ENCODE peak calls at places on chromosomes 11 and 22, in seven cellular contexts. One of them, this sample, is unnamed.

GRCh38 chr11:74384641-74385040 is 13.6 kb downstream of the PGM2L1 start:
- DNase-seq in GM13977: no peak
- DNase-seq in fibroblast of gingiva: no peak
- DNase-seq in HEK293T: no peak
- DNase-seq in NCI-H524: no peak
- DNase-seq in RCC 7860: no peak
- DNase-seq in stimulated activated CD8-positive, alpha-beta memory T cell treated with anti-CD3 and anti-CD28 coated beads, Interleukin-15, amount 100 ng/mL, for 4 hours: no peak
- DNase-seq in this sample: no peak

GRCh38 chr11:67024410-67024809 is 1.5 kb downstream of the SYT12 start:
- DNase-seq in GM13977: no peak
- DNase-seq in fibroblast of gingiva: no peak
- DNase-seq in HEK293T: no peak
- DNase-seq in NCI-H524: no peak
- DNase-seq in RCC 7860: peak; percentile 65
- DNase-seq in stimulated activated CD8-positive, alpha-beta memory T cell treated with anti-CD3 and anti-CD28 coated beads, Interleukin-15, amount 100 ng/mL, for 4 hours: peak; percentile 20
- DNase-seq in this sample: no peak

GRCh38 chr11:1052133-1053011 is 15.9 kb upstream of the MUC6 start:
- DNase-seq in GM13977: no peak
- DNase-seq in fibroblast of gingiva: no peak
- DNase-seq in HEK293T: no peak
- DNase-seq in NCI-H524: no peak
- DNase-seq in RCC 7860: no peak
- DNase-seq in stimulated activated CD8-positive, alpha-beta memory T cell treated with anti-CD3 and anti-CD28 coated beads, Interleukin-15, amount 100 ng/mL, for 4 hours: no peak
- DNase-seq in this sample: no peak

GRCh38 chr11:70415642-70416395 is 17.5 kb downstream of the CTTN start:
- DNase-seq in GM13977: no peak
- DNase-seq in fibroblast of gingiva: no peak
- DNase-seq in HEK293T: no peak
- DNase-seq in NCI-H524: no peak
- DNase-seq in RCC 7860: no peak
- DNase-seq in stimulated activated CD8-positive, alpha-beta memory T cell treated with anti-CD3 and anti-CD28 coated beads, Interleukin-15, amount 100 ng/mL, for 4 hours: no peak
- DNase-seq in this sample: peak; percentile 12

GRCh38 chr22:45475063-45475747 is 27.5 kb upstream of the FBLN1 start:
- DNase-seq in GM13977: no peak
- DNase-seq in fibroblast of gingiva: peak; percentile 95
- DNase-seq in HEK293T: no peak
- DNase-seq in NCI-H524: no peak
- DNase-seq in RCC 7860: no peak
- DNase-seq in stimulated activated CD8-positive, alpha-beta memory T cell treated with anti-CD3 and anti-CD28 coated beads, Interleukin-15, amount 100 ng/mL, for 4 hours: no peak
- DNase-seq in this sample: peak; percentile 73

GRCh38 chr11:117384045-117384444 is 56.4 kb downstream of the CEP164 start:
- DNase-seq in GM13977: no peak
- DNase-seq in fibroblast of gingiva: peak; percentile 58
- DNase-seq in HEK293T: no peak
- DNase-seq in NCI-H524: no peak
- DNase-seq in RCC 7860: peak; percentile 78
- DNase-seq in stimulated activated CD8-positive, alpha-beta memory T cell treated with anti-CD3 and anti-CD28 coated beads, Interleukin-15, amount 100 ng/mL, for 4 hours: no peak
- DNase-seq in this sample: peak; percentile 93

GRCh38 chr11:114064216-114064615 is 4.7 kb downstream of the ZBTB16 start:
- DNase-seq in GM13977: no peak
- DNase-seq in fibroblast of gingiva: no peak
- DNase-seq in HEK293T: no peak
- DNase-seq in NCI-H524: no peak
- DNase-seq in RCC 7860: no peak
- DNase-seq in stimulated activated CD8-positive, alpha-beta memory T cell treated with anti-CD3 and anti-CD28 coated beads, Interleukin-15, amount 100 ng/mL, for 4 hours: no peak
- DNase-seq in this sample: no peak

GRCh38 chr11:99069831-99070444 is 49.2 kb downstream of the CNTN5 start:
- DNase-seq in GM13977: no peak
- DNase-seq in fibroblast of gingiva: no peak
- DNase-seq in HEK293T: no peak
- DNase-seq in NCI-H524: peak; percentile 15
- DNase-seq in RCC 7860: no peak
- DNase-seq in stimulated activated CD8-positive, alpha-beta memory T cell treated with anti-CD3 and anti-CD28 coated beads, Interleukin-15, amount 100 ng/mL, for 4 hours: no peak
- DNase-seq in this sample: no peak

GRCh38 chr11:130006929-130007328 is 4.3 kb upstream of the PRDM10 start:
- DNase-seq in GM13977: no peak
- DNase-seq in fibroblast of gingiva: no peak
- DNase-seq in HEK293T: no peak
- DNase-seq in NCI-H524: no peak
- DNase-seq in RCC 7860: no peak
- DNase-seq in stimulated activated CD8-positive, alpha-beta memory T cell treated with anti-CD3 and anti-CD28 coated beads, Interleukin-15, amount 100 ng/mL, for 4 hours: no peak
- DNase-seq in this sample: no peak

GRCh38 chr11:67586568-67587250 is 3.1 kb downstream of the GSTP1 start:
- DNase-seq in GM13977: no peak
- DNase-seq in fibroblast of gingiva: no peak
- DNase-seq in HEK293T: no peak
- DNase-seq in NCI-H524: no peak
- DNase-seq in RCC 7860: no peak
- DNase-seq in stimulated activated CD8-positive, alpha-beta memory T cell treated with anti-CD3 and anti-CD28 coated beads, Interleukin-15, amount 100 ng/mL, for 4 hours: no peak
- DNase-seq in this sample: no peak

GRCh38 chr22:19555651-19556050 is 31.4 kb upstream of the CLDN5 start:
- DNase-seq in GM13977: no peak
- DNase-seq in fibroblast of gingiva: no peak
- DNase-seq in HEK293T: no peak
- DNase-seq in NCI-H524: no peak
- DNase-seq in RCC 7860: no peak
- DNase-seq in stimulated activated CD8-positive, alpha-beta memory T cell treated with anti-CD3 and anti-CD28 coated beads, Interleukin-15, amount 100 ng/mL, for 4 hours: no peak
- DNase-seq in this sample: no peak

GRCh38 chr11:8759634-8760033 is 77.0 kb downstream of the RPL27A start:
- DNase-seq in GM13977: no peak
- DNase-seq in fibroblast of gingiva: no peak
- DNase-seq in HEK293T: no peak
- DNase-seq in NCI-H524: no peak
- DNase-seq in RCC 7860: no peak
- DNase-seq in stimulated activated CD8-positive, alpha-beta memory T cell treated with anti-CD3 and anti-CD28 coated beads, Interleukin-15, amount 100 ng/mL, for 4 hours: no peak
- DNase-seq in this sample: no peak

GRCh38 chr22:22981670-22982571 is 88.4 kb upstream of the GNAZ start:
- DNase-seq in GM13977: no peak
- DNase-seq in fibroblast of gingiva: no peak
- DNase-seq in HEK293T: no peak
- DNase-seq in NCI-H524: no peak
- DNase-seq in RCC 7860: no peak
- DNase-seq in stimulated activated CD8-positive, alpha-beta memory T cell treated with anti-CD3 and anti-CD28 coated beads, Interleukin-15, amount 100 ng/mL, for 4 hours: no peak
- DNase-seq in this sample: no peak

GRCh38 chr22:37607912-37608476 is 640 bp upstream of the GGA1 start:
- DNase-seq in GM13977: no peak
- DNase-seq in fibroblast of gingiva: no peak
- DNase-seq in HEK293T: no peak
- DNase-seq in NCI-H524: no peak
- DNase-seq in RCC 7860: no peak
- DNase-seq in stimulated activated CD8-positive, alpha-beta memory T cell treated with anti-CD3 and anti-CD28 coated beads, Interleukin-15, amount 100 ng/mL, for 4 hours: no peak
- DNase-seq in this sample: no peak

GRCh38 chr11:90476442-90477007 is 253.7 kb upstream of the CHORDC1 start:
- DNase-seq in GM13977: peak; percentile 16
- DNase-seq in fibroblast of gingiva: no peak
- DNase-seq in HEK293T: no peak
- DNase-seq in NCI-H524: peak; percentile 6
- DNase-seq in RCC 7860: no peak
- DNase-seq in stimulated activated CD8-positive, alpha-beta memory T cell treated with anti-CD3 and anti-CD28 coated beads, Interleukin-15, amount 100 ng/mL, for 4 hours: no peak
- DNase-seq in this sample: no peak

GRCh38 chr22:26576026-26576680 is 13.8 kb downstream of the TPST2 start:
- DNase-seq in GM13977: no peak
- DNase-seq in fibroblast of gingiva: no peak
- DNase-seq in HEK293T: no peak
- DNase-seq in NCI-H524: no peak
- DNase-seq in RCC 7860: no peak
- DNase-seq in stimulated activated CD8-positive, alpha-beta memory T cell treated with anti-CD3 and anti-CD28 coated beads, Interleukin-15, amount 100 ng/mL, for 4 hours: no peak
- DNase-seq in this sample: peak; percentile 60

GRCh38 chr11:57116654-57117053 is 65.1 kb upstream of the LRRC55 start:
- DNase-seq in GM13977: peak; percentile 7
- DNase-seq in fibroblast of gingiva: peak; percentile 46
- DNase-seq in HEK293T: peak; percentile 41
- DNase-seq in NCI-H524: peak; percentile 7
- DNase-seq in RCC 7860: peak; percentile 31
- DNase-seq in stimulated activated CD8-positive, alpha-beta memory T cell treated with anti-CD3 and anti-CD28 coated beads, Interleukin-15, amount 100 ng/mL, for 4 hours: no peak
- DNase-seq in this sample: peak; percentile 30

GRCh38 chr22:41848468-41848867 is 15.6 kb downstream of the SREBF2 start:
- DNase-seq in GM13977: no peak
- DNase-seq in fibroblast of gingiva: no peak
- DNase-seq in HEK293T: no peak
- DNase-seq in NCI-H524: no peak
- DNase-seq in RCC 7860: no peak
- DNase-seq in stimulated activated CD8-positive, alpha-beta memory T cell treated with anti-CD3 and anti-CD28 coated beads, Interleukin-15, amount 100 ng/mL, for 4 hours: no peak
- DNase-seq in this sample: no peak

GRCh38 chr11:45899448-45900174 is 7.5 kb downstream of the FREY1 start:
- DNase-seq in GM13977: peak; percentile 93
- DNase-seq in fibroblast of gingiva: peak; percentile 84
- DNase-seq in HEK293T: peak; percentile 90
- DNase-seq in NCI-H524: peak; percentile 88
- DNase-seq in RCC 7860: peak; percentile 62
- DNase-seq in stimulated activated CD8-positive, alpha-beta memory T cell treated with anti-CD3 and anti-CD28 coated beads, Interleukin-15, amount 100 ng/mL, for 4 hours: peak; percentile 51
- DNase-seq in this sample: peak; percentile 96

GRCh38 chr11:68021167-68021787 is 9.2 kb upstream of the NDUFS8 start:
- DNase-seq in GM13977: no peak
- DNase-seq in fibroblast of gingiva: peak; percentile 21
- DNase-seq in HEK293T: no peak
- DNase-seq in NCI-H524: no peak
- DNase-seq in RCC 7860: peak; percentile 47
- DNase-seq in stimulated activated CD8-positive, alpha-beta memory T cell treated with anti-CD3 and anti-CD28 coated beads, Interleukin-15, amount 100 ng/mL, for 4 hours: no peak
- DNase-seq in this sample: no peak

GRCh38 chr11:57235761-57236703 is 1.0 kb downstream of the APLNR start:
- DNase-seq in GM13977: no peak
- DNase-seq in fibroblast of gingiva: no peak
- DNase-seq in HEK293T: no peak
- DNase-seq in NCI-H524: no peak
- DNase-seq in RCC 7860: no peak
- DNase-seq in stimulated activated CD8-positive, alpha-beta memory T cell treated with anti-CD3 and anti-CD28 coated beads, Interleukin-15, amount 100 ng/mL, for 4 hours: no peak
- DNase-seq in this sample: no peak

GRCh38 chr22:36081023-36081431 is 52.4 kb upstream of the RBFOX2 start:
- DNase-seq in GM13977: no peak
- DNase-seq in fibroblast of gingiva: peak; percentile 95
- DNase-seq in HEK293T: no peak
- DNase-seq in NCI-H524: no peak
- DNase-seq in RCC 7860: peak; percentile 15
- DNase-seq in stimulated activated CD8-positive, alpha-beta memory T cell treated with anti-CD3 and anti-CD28 coated beads, Interleukin-15, amount 100 ng/mL, for 4 hours: no peak
- DNase-seq in this sample: peak; percentile 79

GRCh38 chr22:31271485-31271884 is 20.8 kb downstream of the PIK3IP1 start:
- DNase-seq in GM13977: no peak
- DNase-seq in fibroblast of gingiva: no peak
- DNase-seq in HEK293T: no peak
- DNase-seq in NCI-H524: no peak
- DNase-seq in RCC 7860: peak; percentile 86
- DNase-seq in stimulated activated CD8-positive, alpha-beta memory T cell treated with anti-CD3 and anti-CD28 coated beads, Interleukin-15, amount 100 ng/mL, for 4 hours: no peak
- DNase-seq in this sample: no peak

This sample was measured in foreskin fibroblast.